ENCODE peak calls at places on chromosomes 1 and 21, in eight cellular contexts. C is Panc1, X is body of pancreas, U is transverse colon, A is heart right ventricle, S is stomach, F is IMR-90, Y is iPS DF 6.9. Q is an unnamed sample. For H3K4me1, the result is how much of the 10 kb centered on the place peaks cover.

GRCh38 chr1:151919246-151919645 is 9.9 kb upstream of the THEM4 start:
- DNase-seq in Y (no peak), C (no peak), A (no peak), X (no peak), F (no peak), U (no peak), S (no peak), Q (no peak)

GRCh38 chr1:89929467-89930063 is 65.3 kb upstream of the ZNF326 start:
- DNase-seq in C (no peak), S (no peak), Y (no peak), F (no peak), U (no peak), X (no peak), A (no peak), Q (no peak)

GRCh38 chr1:50415235-50416149 is 7.8 kb downstream of the DMRTA2 start:
- DNase-seq in Y (no peak), S (no peak), A (no peak), F (no peak), U (no peak), X (no peak), C (no peak), Q (no peak)

GRCh38 chr1:53608071-53608470 is 130.9 kb downstream of the GLIS1 start:
- DNase-seq in F (no peak), X (no peak), A (no peak), U (no peak), C (no peak), S (no peak), Y (no peak), Q (no peak)

GRCh38 chr1:216332003-216332402 is 91.2 kb downstream of the USH2A start:
- DNase-seq in A (no peak), S (no peak), Y (no peak), F (no peak), U (no peak), X (no peak), C (no peak), Q (no peak)

GRCh38 chr1:36187800-36188593 is 32.0 kb downstream of the MAP7D1 start:
- DNase-seq in F (peak), A (peak), U (peak), X (peak), Y (no peak), C (peak), S (peak), Q (peak)

GRCh38 chr1:223466156-223466555 is 72.9 kb downstream of the CCDC185 start:
- DNase-seq in A (no peak), U (no peak), X (no peak), S (no peak), F (no peak), Y (no peak), C (no peak), Q (no peak)

GRCh38 chr1:1080122-1080753 is 6.1 kb upstream of the RNF223 start:
- DNase-seq in Y (no peak), X (peak), A (peak), F (peak), S (peak), C (no peak), U (peak), Q (peak)

GRCh38 chr1:229365574-229365973 is 22.7 kb upstream of the CCSAP start:
- DNase-seq in U (no peak), S (no peak), C (no peak), X (no peak), Y (no peak), F (no peak), A (no peak), Q (no peak)

GRCh38 chr1:45769261-45769932 is 18.9 kb upstream of the IPP start:
- DNase-seq in Y (no peak), X (no peak), C (no peak), U (no peak), S (no peak), A (no peak), F (peak), Q (no peak)

GRCh38 chr1:37958690-37959089 is 11.8 kb upstream of the INPP5B start:
- DNase-seq in F (peak), X (no peak), Y (no peak), C (no peak), A (no peak), S (no peak), U (no peak), Q (no peak)

GRCh38 chr1:94648225-94649007 is 106.9 kb upstream of the F3 start:
- DNase-seq in U (peak), X (peak), A (no peak), S (peak), C (no peak), Y (no peak), F (peak), Q (peak)

GRCh38 chr1:3886106-3886670 is 13.9 kb downstream of the C1orf174 start:
- DNase-seq in U (no peak), C (no peak), X (no peak), Y (no peak), F (no peak), A (no peak), S (no peak), Q (no peak)

GRCh38 chr1:1086911-1087341 is 12.8 kb upstream of the RNF223 start:
- DNase-seq in U (peak), Y (no peak), S (no peak), A (no peak), F (no peak), C (no peak), X (no peak), Q (no peak)

GRCh38 chr1:156945881-156946661 is 25.6 kb downstream of the LRRC71 start:
- DNase-seq in X (no peak), C (no peak), F (peak), U (peak), Y (no peak), A (no peak), S (no peak), Q (no peak)

GRCh38 chr1:52057245-52057644 is 1.1 kb downstream of the BTF3L4 start:
- DNase-seq in X (no peak), Y (no peak), A (no peak), S (no peak), F (no peak), C (no peak), U (no peak), Q (no peak)

GRCh38 chr21:33751120-33751519 is 108.8 kb downstream of the ITSN1 start:
- DNase-seq in A (no peak), U (no peak), S (no peak), X (no peak), F (peak), C (no peak), Y (no peak), Q (no peak)

GRCh38 chr1:227685807-227686206 is 49.3 kb downstream of the JMJD4 start:
- DNase-seq in F (no peak), U (no peak), A (no peak), C (no peak), X (no peak), Y (no peak), S (no peak), Q (no peak)

GRCh38 chr1:200911361-200911760 is 16.7 kb downstream of the INAVA start:
- DNase-seq in C (no peak), F (no peak), Y (no peak), S (no peak), U (no peak), X (no peak), A (no peak), Q (no peak)

GRCh38 chr1:242847390-242847993 is 323.0 kb upstream of the PLD5 start:
- DNase-seq in Y (no peak), U (no peak), S (no peak), C (no peak), X (no peak), F (no peak), A (no peak), Q (peak)

GRCh38 chr1:165595561-165595960 is 35.5 kb upstream of the MGST3 start:
- DNase-seq in X (no peak), C (no peak), A (no peak), Y (no peak), U (no peak), S (no peak), F (peak), Q (no peak)

GRCh38 chr1:177065430-177065829 is 99.1 kb downstream of the ASTN1 start:
- DNase-seq in U (no peak), F (no peak), S (no peak), X (no peak), A (no peak), Y (no peak), C (no peak), Q (no peak)

GRCh38 chr1:37493336-37494098 is 19.1 kb downstream of the ZC3H12A start:
- DNase-seq in A (no peak), Y (no peak), U (no peak), X (no peak), F (no peak), C (no peak), S (no peak), Q (no peak)

GRCh38 chr1:154851392-154852177 is 18.5 kb downstream of the KCNN3 start:
- DNase-seq in A (no peak), X (no peak), S (no peak), U (no peak), F (no peak), Y (no peak), C (no peak), Q (no peak)

GRCh38 chr1:35563166-35563565 is 5.6 kb downstream of the NCDN start:
- DNase-seq in X (no peak), A (no peak), S (no peak), F (no peak), C (no peak), U (no peak), Y (no peak), Q (no peak)

GRCh38 chr1:227744668-227745067 is 9.4 kb downstream of the SNAP47 start:
- DNase-seq in Y (no peak), U (peak), A (no peak), F (no peak), S (no peak), X (no peak), C (no peak), Q (no peak)

GRCh38 chr21:31772674-31773555 is 41.0 kb upstream of the SCAF4 start:
- DNase-seq in U (no peak), Y (no peak), A (no peak), C (no peak), X (no peak), S (no peak), F (no peak), Q (no peak)

DNA sequence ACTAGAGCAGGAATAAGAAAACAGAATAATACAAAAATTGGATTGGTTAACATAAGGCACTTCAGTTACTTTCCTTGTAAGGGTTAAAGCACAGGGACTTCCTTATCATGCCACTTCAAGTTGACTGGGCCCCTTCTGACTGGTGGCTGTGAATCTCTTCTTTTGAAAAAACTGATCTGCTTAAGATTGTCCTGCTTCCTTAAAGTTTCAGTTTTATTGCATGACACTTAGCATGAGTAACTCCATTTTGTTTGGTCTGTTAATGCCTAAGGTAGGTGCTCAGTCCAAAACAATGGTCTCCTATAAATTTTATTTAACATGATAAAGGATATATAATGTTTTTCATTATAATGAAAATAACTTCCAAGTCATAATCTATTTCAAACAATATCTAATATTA is 37.6 kb downstream of the UBE2U start:
- DNase-seq in S (no peak), F (no peak), Y (no peak), X (no peak), A (no peak), U (no peak), C (no peak), Q (no peak)
- H3K4me1 ChIP-seq in S (under half), F (under half), Y (under half), X (under half), A (under half), U (under half), C (under half), Q (under half)

DNA sequence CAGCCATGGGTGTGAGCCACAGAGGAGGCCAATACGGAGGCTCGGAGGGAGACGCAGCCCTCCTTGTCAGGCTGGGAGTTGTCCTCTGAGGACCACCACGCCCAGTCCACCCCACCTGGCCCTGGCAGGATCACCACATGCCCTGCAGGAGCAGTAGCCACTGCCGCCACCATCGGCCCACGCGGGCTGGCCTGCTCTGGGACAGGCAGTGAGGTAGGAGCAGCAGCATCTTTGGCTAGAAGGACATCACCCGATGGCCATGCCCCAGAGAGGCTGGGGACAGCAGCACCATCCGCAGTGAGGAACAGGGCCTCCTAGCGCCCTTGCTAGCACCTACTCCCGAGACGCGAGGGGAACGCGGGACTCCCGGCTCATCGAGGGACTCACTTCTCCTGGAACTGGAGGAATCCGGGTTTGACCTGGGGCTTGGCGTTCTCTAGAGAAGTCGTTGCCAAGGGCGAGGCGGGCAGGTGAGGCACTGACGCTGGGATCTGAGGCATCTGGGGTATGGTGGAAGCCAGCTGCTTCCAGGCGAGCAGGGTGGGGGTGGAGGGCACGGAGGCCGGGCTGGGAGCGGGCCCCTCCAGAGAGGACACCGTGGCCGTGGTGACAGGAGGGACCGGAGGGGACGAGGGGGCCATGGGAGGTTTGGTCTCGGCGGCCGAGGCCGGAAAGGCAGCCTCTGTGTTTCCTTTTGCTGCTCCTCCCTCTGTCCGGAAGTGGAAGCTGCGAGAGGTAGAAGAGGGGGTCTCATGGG is 148.9 kb downstream of the CASZ1 start:
- DNase-seq in U (no peak), A (no peak), X (no peak), S (no peak), Y (no peak), F (no peak), C (no peak), Q (no peak)
- H3K4me1 ChIP-seq in U (under half), A (under half), X (under half), S (under half), Y (under half), F (under half), C (under half), Q (under half)

GRCh38 chr1:39959651-39960333 is 4.8 kb downstream of the MFSD2A start:
- DNase-seq in U (no peak), F (no peak), C (no peak), X (no peak), S (no peak), A (no peak), Y (no peak), Q (no peak)
- H3K4me1 ChIP-seq in U (under half), F (under half), C (under half), X (under half), S (under half), A (under half), Y (under half), Q (under half)

DNA sequence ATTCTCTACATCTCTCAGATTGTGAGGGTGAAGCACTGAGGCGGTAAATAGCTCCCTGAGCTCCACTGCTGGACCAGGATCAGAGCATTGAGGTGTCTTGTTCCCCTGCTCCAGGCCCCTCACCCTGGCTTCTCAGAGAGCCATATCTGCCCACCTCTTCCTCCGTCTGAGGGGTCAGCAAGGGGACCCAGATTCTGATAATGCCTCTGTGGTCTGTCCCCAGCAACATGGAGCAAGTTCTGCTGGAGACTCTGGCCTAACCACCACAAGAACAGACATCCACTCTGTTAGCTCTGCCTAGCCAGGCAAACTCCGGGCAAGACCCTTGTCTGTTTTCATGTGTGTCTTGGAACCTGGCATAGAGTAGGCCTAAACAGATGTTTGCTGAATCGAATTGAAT is 2.2 kb downstream of the TRAF5 start:
- DNase-seq in U (no peak), X (peak), S (no peak), A (no peak), Y (no peak), C (no peak), F (no peak), Q (no peak)
- H3K4me1 ChIP-seq in U (under half), X (half or more), S (half or more), A (under half), Y (under half), C (under half), F (under half), Q (under half)

GRCh38 chr1:23617019-23617418 is 57.7 kb upstream of the ID3 start:
- DNase-seq in X (no peak), U (no peak), S (no peak), Y (no peak), F (no peak), A (no peak), C (no peak), Q (no peak)
- H3K4me1 ChIP-seq in X (under half), U (under half), S (under half), Y (under half), F (under half), A (under half), C (under half), Q (under half)

DNA sequence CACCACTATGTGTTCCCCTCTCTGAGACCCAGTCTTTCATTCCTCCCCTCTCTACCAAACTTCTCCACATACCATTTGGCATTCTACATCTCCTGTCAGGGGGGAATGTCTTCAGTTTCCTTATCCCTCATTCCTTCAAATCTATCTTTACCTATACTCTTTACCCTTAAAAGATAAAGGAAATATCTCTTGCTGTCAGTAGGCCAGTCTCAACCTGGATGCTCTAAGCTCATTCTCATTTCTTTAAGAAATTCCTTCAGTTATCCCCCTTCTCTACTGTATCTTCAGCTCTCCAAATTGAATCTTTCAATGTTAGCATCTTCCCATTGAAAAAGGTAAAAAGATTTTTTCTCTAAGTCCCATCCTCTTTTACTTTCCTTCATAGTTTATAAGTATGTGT is 6.5 kb downstream of the RO60 start:
- DNase-seq in A (no peak), U (no peak), F (no peak), X (no peak), S (no peak), C (no peak), Y (no peak), Q (no peak)
- H3K4me1 ChIP-seq in A (under half), U (under half), F (under half), X (under half), S (under half), C (under half), Y (under half), Q (under half)

Q was measured in hepatocyte.